ENCODE peak calls at places on chromosomes 1 and 21, in nine cellular contexts. H is fibroblast of lung, C is GM23248, K is mucosa of descending colon, V is GM23338, S is OCI-LY7, J is lower lobe of right lung, W is K562, Y is adrenal gland. M is an unnamed sample.
A peak's percentile ranks its signal among the peaks of the same experiment; 100 is the strongest.

GRCh38 chr1:47710075-47711071 is 272.5 kb downstream of the FOXD2 start:
- DNase-seq in H (peak; percentile 20), C (peak; percentile 78), K (peak; percentile 91), V (peak; percentile 72), S (peak; percentile 38), J (peak; percentile 80), W (peak; percentile 71), Y (peak; percentile 84), M (no peak)

GRCh38 chr1:51417496-51418383 is 87.4 kb upstream of the TTC39A start:
- DNase-seq in H (peak; percentile 71), C (no peak), K (no peak), V (no peak), S (no peak), J (no peak), W (peak; percentile 16), Y (no peak), M (no peak)

GRCh38 chr1:53712276-53712675 is 26.7 kb downstream of the GLIS1 start:
- DNase-seq in H (no peak), C (no peak), K (no peak), V (no peak), S (no peak), J (no peak), W (no peak), Y (no peak), M (peak; percentile 15)

GRCh38 chr1:113846391-113847035 is 25.0 kb downstream of the PTPN22 start:
- DNase-seq in H (no peak), C (peak; percentile 17), K (no peak), V (no peak), S (no peak), J (no peak), W (no peak), Y (no peak), M (no peak)

GRCh38 chr1:51982161-51982560 is 8.3 kb downstream of the RAB3B start:
- DNase-seq in H (no peak), C (no peak), K (no peak), V (no peak), S (no peak), J (no peak), W (no peak), Y (no peak), M (no peak)

GRCh38 chr1:85623061-85623471 is 42.5 kb downstream of the CCN1 start:
- DNase-seq in H (peak; percentile 98), C (peak; percentile 89), K (no peak), V (no peak), S (no peak), J (no peak), W (no peak), Y (no peak), M (peak; percentile 79)

GRCh38 chr1:109993885-109994284 is 9.3 kb downstream of the AHCYL1 start:
- DNase-seq in H (peak; percentile 47), C (peak; percentile 45), K (no peak), V (no peak), S (no peak), J (no peak), W (no peak), Y (no peak), M (no peak)

GRCh38 chr1:232462200-232462599 is 167.7 kb downstream of the SIPA1L2 start:
- DNase-seq in H (peak; percentile 25), C (peak; percentile 9), K (no peak), V (no peak), S (no peak), J (no peak), W (no peak), Y (no peak), M (peak; percentile 67)

GRCh38 chr1:183609313-183609712 is 19.1 kb upstream of the NCF2 start:
- DNase-seq in H (peak; percentile 65), C (peak; percentile 94), K (peak; percentile 38), V (peak; percentile 31), S (peak; percentile 43), J (peak; percentile 77), W (peak; percentile 63), Y (peak; percentile 61), M (peak; percentile 84)

GRCh38 chr1:203555484-203556046 is 61.6 kb downstream of the OPTC start:
- DNase-seq in H (no peak), C (no peak), K (no peak), V (no peak), S (no peak), J (no peak), W (no peak), Y (no peak), M (no peak)

GRCh38 chr1:226588484-226588883 is 39.9 kb downstream of the STUM start:
- DNase-seq in H (no peak), C (peak; percentile 75), K (no peak), V (no peak), S (no peak), J (no peak), W (no peak), Y (peak; percentile 53), M (no peak)

DNA sequence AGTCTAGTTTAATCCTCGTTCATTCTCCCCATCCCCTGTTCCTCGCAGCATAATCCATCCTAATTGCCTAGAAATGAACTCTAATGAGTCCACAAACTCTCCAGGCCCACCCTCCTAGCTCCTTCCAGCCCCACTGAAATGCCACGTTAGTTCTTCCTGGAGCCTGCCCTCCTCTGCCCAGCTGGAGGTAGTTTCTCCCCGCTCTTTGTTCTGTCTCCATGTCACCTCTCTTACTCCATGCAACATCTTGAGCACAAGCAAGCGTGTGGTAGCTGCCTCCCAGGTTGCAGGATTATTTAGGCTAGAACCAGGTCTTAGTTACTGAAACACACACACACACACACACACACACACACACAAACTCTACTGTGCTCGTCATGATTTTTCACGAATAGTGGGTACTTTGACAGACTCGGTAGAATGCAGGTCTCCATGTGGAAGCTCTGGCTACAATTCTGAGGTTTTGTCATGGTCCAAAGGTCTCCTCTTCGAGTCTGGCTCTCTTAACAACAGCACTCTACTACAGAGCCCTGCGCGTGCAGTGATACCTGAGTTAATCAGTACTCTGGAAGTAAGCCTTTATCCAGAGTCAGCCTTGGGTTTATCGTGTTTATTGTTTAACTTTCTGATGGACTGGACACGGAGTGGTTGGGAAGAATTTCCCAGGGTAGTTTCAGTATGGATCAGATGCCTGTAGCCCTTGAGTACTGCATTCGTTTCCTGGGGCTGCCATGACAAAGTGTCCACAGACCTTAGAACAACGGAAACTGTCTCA is 27.5 kb downstream of the HUNK start:
- DNase-seq in H (no peak), C (no peak), K (peak; percentile 65), V (no peak), S (no peak), J (no peak), W (no peak), Y (no peak), M (no peak)
- H3K4me1 ChIP-seq in H (no peaks in the 10 kb centered on the region), C (peaks cover 3% of the 10 kb centered on the region), K (peaks cover 21% of the 10 kb centered on the region), V (peaks cover 5% of the 10 kb centered on the region), S (peaks cover 11% of the 10 kb centered on the region), J (no peaks in the 10 kb centered on the region), W (no peaks in the 10 kb centered on the region), Y (no peaks in the 10 kb centered on the region), M (peaks cover 5% of the 10 kb centered on the region)

GRCh38 chr1:41665962-41666917 is 181.8 kb upstream of the EDN2 start:
- DNase-seq in H (no peak), C (no peak), K (no peak), V (no peak), S (no peak), J (no peak), W (no peak), Y (no peak), M (no peak)
- H3K4me1 ChIP-seq in H (peaks cover 5% of the 10 kb centered on the region), C (peaks cover 20% of the 10 kb centered on the region), K (peaks cover 6% of the 10 kb centered on the region), V (peaks cover 1% of the 10 kb centered on the region), S (peaks cover 30% of the 10 kb centered on the region), J (peaks cover 19% of the 10 kb centered on the region), W (peaks cover 10% of the 10 kb centered on the region), Y (peaks cover 12% of the 10 kb centered on the region), M (peaks cover 47% of the 10 kb centered on the region)

GRCh38 chr1:93598861-93599439 is 82.7 kb downstream of the BCAR3 start:
- DNase-seq in H (no peak), C (no peak), K (no peak), V (no peak), S (no peak), J (no peak), W (no peak), Y (no peak), M (no peak)
- H3K4me1 ChIP-seq in H (peaks cover 14% of the 10 kb centered on the region), C (peaks cover 45% of the 10 kb centered on the region), K (peaks cover 6% of the 10 kb centered on the region), V (peaks cover 30% of the 10 kb centered on the region), S (no peaks in the 10 kb centered on the region), J (peaks cover 15% of the 10 kb centered on the region), W (no peaks in the 10 kb centered on the region), Y (peaks cover 38% of the 10 kb centered on the region), M (peaks cover 63% of the 10 kb centered on the region)

DNA sequence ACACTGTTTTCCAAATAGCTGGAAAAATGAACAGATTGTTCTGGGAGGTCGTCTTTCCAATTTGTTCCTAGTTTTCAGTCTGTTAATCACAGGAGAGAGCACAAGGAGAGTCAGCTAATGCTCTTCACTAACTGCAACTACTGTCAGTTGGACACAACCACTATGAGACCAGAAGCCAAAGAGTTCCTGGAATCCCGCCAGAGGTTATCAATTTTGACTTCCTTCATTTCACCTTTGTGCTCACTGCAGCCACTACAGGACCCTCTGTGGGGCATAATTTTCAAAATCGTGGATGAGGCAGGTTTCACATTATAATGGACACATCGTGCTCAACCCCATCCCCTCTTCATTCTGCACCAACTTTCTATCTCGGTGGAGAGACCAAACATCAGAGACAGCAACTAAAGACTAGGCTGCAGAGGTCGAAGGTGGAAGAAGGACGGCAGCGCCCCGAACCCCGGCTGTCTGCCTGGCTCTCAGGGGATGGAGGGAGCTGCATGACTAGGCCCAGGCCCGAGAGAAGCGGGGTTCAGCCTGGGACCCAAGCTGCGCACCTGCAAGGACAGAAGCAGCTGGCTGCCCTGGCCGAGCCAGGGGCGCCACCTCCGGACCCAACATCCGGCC is 597 bp downstream of the KIAA0319L start:
- DNase-seq in H (no peak), C (no peak), K (no peak), V (no peak), S (peak; percentile 39), J (no peak), W (peak; percentile 74), Y (no peak), M (no peak)
- H3K4me1 ChIP-seq in H (peaks cover 7% of the 10 kb centered on the region), C (peaks cover 25% of the 10 kb centered on the region), K (peaks cover 25% of the 10 kb centered on the region), V (peaks cover 34% of the 10 kb centered on the region), S (peaks cover 25% of the 10 kb centered on the region), J (peaks cover 52% of the 10 kb centered on the region), W (peaks cover 36% of the 10 kb centered on the region), Y (peaks cover 63% of the 10 kb centered on the region), M (peaks cover 21% of the 10 kb centered on the region)

DNA sequence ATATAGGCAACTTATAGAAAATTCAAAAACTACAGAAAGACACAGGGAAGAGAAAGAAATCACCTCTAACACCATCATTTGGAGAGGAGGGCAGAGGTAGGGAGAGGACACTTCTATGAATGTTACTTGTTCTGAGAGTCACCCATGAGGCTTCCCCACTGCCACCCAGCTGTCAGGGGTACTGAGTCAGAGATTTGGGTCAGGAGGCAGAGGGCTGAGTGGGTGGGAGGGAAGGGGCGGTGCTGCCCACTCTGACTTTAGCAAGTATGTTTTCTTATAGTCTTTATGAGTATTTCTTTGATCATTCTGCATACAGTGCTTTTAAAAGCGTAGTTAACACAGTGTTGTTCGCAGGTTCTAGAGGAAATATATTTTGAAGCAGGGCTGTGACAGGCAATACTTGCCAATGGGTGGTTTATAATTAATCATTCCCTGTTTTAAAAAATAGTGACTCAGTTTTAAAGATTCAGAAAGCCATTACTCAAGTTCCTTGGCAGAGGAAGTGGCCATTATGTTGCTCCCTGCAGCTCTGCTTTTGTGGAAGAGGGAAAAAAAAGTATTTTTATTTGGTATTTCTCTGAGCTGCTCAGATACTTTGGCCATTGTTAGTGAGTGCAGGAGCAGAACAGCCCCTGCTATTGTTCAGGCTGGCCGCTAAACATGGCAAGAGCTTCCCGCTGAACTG is 18.3 kb downstream of the IL6R start:
- DNase-seq in H (peak; percentile 79), C (peak; percentile 80), K (peak; percentile 5), V (no peak), S (no peak), J (peak; percentile 11), W (no peak), Y (peak; percentile 47), M (no peak)
- H3K4me1 ChIP-seq in H (peaks cover 62% of the 10 kb centered on the region), C (peaks cover 42% of the 10 kb centered on the region), K (peaks cover 51% of the 10 kb centered on the region), V (no peaks in the 10 kb centered on the region), S (peaks cover 2% of the 10 kb centered on the region), J (peaks cover 90% of the 10 kb centered on the region), W (peaks cover 5% of the 10 kb centered on the region), Y (peaks cover 81% of the 10 kb centered on the region), M (peaks cover 62% of the 10 kb centered on the region)